ENCODE peak calls at places on chromosomes 2 and 18, in five cellular contexts. E, A, D, G and Z are unnamed samples. For H3K36me3, the result is how much of the 10 kb centered on the place peaks cover.

GRCh38 chr2:135093192-135093591 is 41.1 kb downstream of the RAB3GAP1 start:
- DNase-seq in A (no peak), E (no peak), G (no peak), D (no peak), Z (no peak)

GRCh38 chr18:77567202-77567601 is 317.6 kb downstream of the GALR1 start:
- DNase-seq in G (no peak), D (no peak), E (no peak), A (no peak), Z (no peak)

GRCh38 chr2:231781798-231782726 is 980 bp upstream of the PDE6D start:
- DNase-seq in E (no peak), G (no peak), A (no peak), D (peak), Z (no peak)

GRCh38 chr18:13872373-13872772 is 43.0 kb downstream of the MC2R start:
- DNase-seq in D (no peak), E (no peak), G (no peak), A (no peak), Z (no peak)

GRCh38 chr2:127175821-127176354 is 44.2 kb downstream of the CYP27C1 start:
- DNase-seq in E (no peak), A (peak), D (no peak), G (peak), Z (no peak)

GRCh38 chr2:42876280-42876840 is 84.0 kb upstream of the HAAO start:
- DNase-seq in G (no peak), A (no peak), D (no peak), E (no peak), Z (no peak)

GRCh38 chr2:230660294-230661060 is 52.2 kb upstream of the CAB39 start:
- DNase-seq in E (peak), D (peak), A (peak), G (peak), Z (peak)

GRCh38 chr18:10032331-10032979 is 118.6 kb downstream of the VAPA start:
- DNase-seq in A (peak), D (peak), E (no peak), G (peak), Z (no peak)

GRCh38 chr18:62510744-62511143 is 12.1 kb upstream of the ZCCHC2 start:
- DNase-seq in D (no peak), E (no peak), A (no peak), G (no peak), Z (no peak)

GRCh38 chr2:182302174-182302573 is 124.7 kb downstream of the PDE1A start:
- DNase-seq in E (no peak), G (no peak), D (no peak), A (no peak), Z (no peak)

GRCh38 chr2:67684991-67685390 is 287.9 kb downstream of the ETAA1 start:
- DNase-seq in E (no peak), D (no peak), G (no peak), A (no peak), Z (no peak)
- H3K36me3 ChIP-seq in E (under half), D (under half), G (under half), A (under half), Z (under half)

DNA sequence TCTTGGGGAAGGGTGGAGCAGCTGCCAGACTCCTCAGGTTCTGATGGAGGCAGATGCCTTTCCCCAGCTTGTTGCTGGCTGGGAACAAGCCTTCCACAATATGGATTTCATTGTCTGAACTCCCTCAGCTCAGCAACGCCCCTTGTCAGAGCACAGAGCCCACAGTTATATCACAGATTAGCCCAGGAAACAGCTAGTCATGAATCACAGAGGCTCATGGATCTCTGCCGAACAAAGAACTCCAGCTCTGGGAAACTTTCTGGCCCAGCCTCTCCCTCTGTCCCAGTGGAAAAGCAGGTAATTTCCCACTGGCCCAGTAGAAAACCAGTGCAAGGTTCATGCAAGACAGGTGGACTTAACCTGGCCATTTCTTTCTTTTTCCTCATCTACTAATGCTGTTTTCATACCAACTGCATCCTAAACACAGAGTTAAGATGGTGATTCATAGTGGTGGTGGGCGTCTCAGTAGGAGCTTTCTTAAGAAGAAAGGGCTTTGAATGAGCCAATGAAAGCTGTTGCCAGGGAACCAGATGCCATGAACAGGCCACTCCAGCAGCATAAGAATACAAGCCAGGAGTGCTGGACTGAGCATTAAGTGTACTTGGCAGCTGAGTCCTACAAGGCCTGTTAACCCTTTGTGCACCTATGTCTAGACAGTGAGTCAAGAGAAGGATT is 8.7 kb upstream of the KIAA2012 start:
- DNase-seq in A (no peak), D (no peak), E (no peak), G (no peak), Z (no peak)
- H3K4me3 ChIP-seq in A (no peak), D (no peak), E (no peak), G (no peak), Z (no peak)

GRCh38 chr18:6411367-6411766 is 3.3 kb downstream of the L3MBTL4 start:
- DNase-seq in D (no peak), A (no peak), G (no peak), E (no peak), Z (no peak)

GRCh38 chr18:6412933-6413472 is 1.7 kb downstream of the L3MBTL4 start:
- DNase-seq in A (no peak), G (no peak), D (no peak), E (no peak), Z (no peak)

GRCh38 chr18:6413554-6414117 is 1.1 kb downstream of the L3MBTL4 start:
- DNase-seq in G (no peak), E (no peak), D (no peak), A (peak), Z (peak)

GRCh38 chr18:6414118-6414722 is 491 bp downstream of the L3MBTL4 start:
- DNase-seq in A (peak), E (no peak), D (peak), G (peak), Z (peak)

GRCh38 chr18:6414723-6415362 is at the start of gene L3MBTL4:
- DNase-seq in A (peak), D (no peak), G (peak), E (no peak), Z (no peak)
- TF ChIP-seq POLR2A in A (no peak), D (no peak), G (no peak), E (no peak), Z (no peak)

GRCh38 chr18:32906506-32907214 is 133.8 kb upstream of the KLHL14 start:
- DNase-seq in A (no peak), D (no peak), G (no peak), E (no peak), Z (no peak)

GRCh38 chr18:32909798-32910561 is 137.2 kb upstream of the KLHL14 start:
- DNase-seq in D (peak), G (peak), A (no peak), E (no peak), Z (no peak)

GRCh38 chr18:32907656-32908441 is 135.0 kb upstream of the KLHL14 start:
- DNase-seq in E (no peak), G (no peak), A (no peak), D (no peak), Z (no peak)

GRCh38 chr18:32910694-32911296 is 138.0 kb upstream of the KLHL14 start:
- DNase-seq in A (no peak), E (no peak), D (no peak), G (no peak), Z (no peak)

GRCh38 chr18:32907215-32907590 is 134.4 kb upstream of the KLHL14 start:
- DNase-seq in D (no peak), E (no peak), G (no peak), A (no peak), Z (no peak)
- H3K36me3 ChIP-seq in D (under half), E (under half), G (under half), A (under half), Z (under half)

GRCh38 chr2:120722603-120723421 is 12.9 kb upstream of the GLI2 start:
- DNase-seq in G (peak), A (peak), E (no peak), D (no peak), Z (no peak)
- H3K4me3 ChIP-seq in G (no peak), A (no peak), E (no peak), D (no peak), Z (no peak)

DNA sequence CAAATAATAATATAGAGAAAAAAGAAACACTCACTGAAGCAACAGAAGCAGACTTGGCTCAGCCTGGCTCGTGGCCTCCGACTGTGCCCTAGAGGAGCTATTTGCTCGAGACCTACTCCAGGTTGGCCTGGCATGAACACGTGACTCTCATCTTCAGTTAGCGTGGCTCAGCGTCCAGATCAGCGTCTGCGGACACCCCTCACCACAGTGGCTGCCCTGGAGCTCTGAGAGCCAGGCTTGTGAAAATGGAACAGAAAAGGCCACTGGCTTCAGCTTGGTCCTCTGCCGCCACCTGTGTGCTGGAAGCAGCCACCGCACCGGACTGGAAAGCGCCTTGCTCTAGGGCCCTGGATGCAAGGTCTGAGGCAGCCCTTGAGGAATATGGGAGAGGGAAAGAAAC is 1184.0 kb upstream of the GYPC start:
- DNase-seq in E (no peak), D (no peak), A (no peak), G (no peak), Z (no peak)
- TF ChIP-seq POLR2A in E (no peak), D (no peak), A (no peak), G (no peak), Z (no peak)